ENCODE peak calls at places on chromosomes 4 and X, in ten cellular contexts. K is OCI-LY7, A is colonic mucosa, U is H9, N is fibroblast of the aortic adventitia, E is fibroblast of pulmonary artery, L is transverse colon, J is A549, W is progenitor cell of endocrine pancreas, Q is RWPE1. F is an unnamed sample.

GRCh38 chrX:13197961-13198761 is 121.7 kb downstream of the ATXN3L start:
- DNase-seq in K (no peak), E (no peak), U (peak), A (no peak), Q (no peak), W (no peak), L (no peak), J (no peak), N (no peak), F (no peak)

GRCh38 chr4:104444685-104445084 is 50.0 kb downstream of the CXXC4 start:
- DNase-seq in N (no peak), L (no peak), K (no peak), A (no peak), E (no peak), J (no peak), U (no peak), Q (no peak), W (no peak), F (no peak)

GRCh38 chr4:82721819-82722423 is 76.7 kb downstream of the SCD5 start:
- DNase-seq in L (no peak), W (no peak), J (no peak), N (peak), U (no peak), E (no peak), Q (peak), A (no peak), K (peak), F (peak)

GRCh38 chr4:181528570-181529184 is 714.5 kb upstream of the TENM3 start:
- DNase-seq in U (peak), W (peak), N (peak), E (peak), J (peak), L (peak), A (peak), Q (peak), K (peak), F (peak)

GRCh38 chr4:53510316-53510715 is 81.0 kb downstream of the LNX1 start:
- DNase-seq in J (no peak), Q (no peak), A (no peak), K (no peak), E (peak), N (peak), U (no peak), L (no peak), W (no peak), F (no peak)

GRCh38 chrX:11254417-11255109 is 38.6 kb upstream of the AMELX start:
- DNase-seq in A (no peak), L (no peak), K (no peak), U (no peak), W (no peak), E (no peak), N (no peak), J (no peak), Q (no peak), F (no peak)

GRCh38 chrX:118355225-118355920 is 9.5 kb downstream of the WDR44 start:
- DNase-seq in E (no peak), J (no peak), W (no peak), K (no peak), Q (no peak), U (no peak), N (no peak), L (no peak), A (no peak), F (no peak)

GRCh38 chr4:153763404-153763803 is 3.6 kb upstream of the RNF175 start:
- DNase-seq in W (no peak), Q (peak), A (no peak), U (no peak), N (no peak), L (no peak), E (no peak), K (peak), J (no peak), F (no peak)

GRCh38 chr4:8150152-8151090 is 8.2 kb downstream of the ABLIM2 start:
- DNase-seq in K (no peak), J (peak), E (no peak), L (no peak), A (no peak), U (no peak), N (no peak), W (no peak), Q (no peak), F (no peak)

GRCh38 chr4:97910005-97910404 is 233.3 kb downstream of the STPG2 start:
- DNase-seq in J (peak), E (no peak), Q (peak), K (peak), L (no peak), N (no peak), W (no peak), U (peak), A (no peak), F (no peak)

GRCh38 chr4:107253579-107254068 is 217.5 kb upstream of the DKK2 start:
- DNase-seq in L (no peak), U (no peak), J (no peak), K (no peak), Q (no peak), E (no peak), A (no peak), N (no peak), W (no peak), F (no peak)

GRCh38 chrX:72532371-72532770 is 40.3 kb downstream of the HDAC8 start:
- DNase-seq in J (no peak), L (no peak), Q (no peak), E (no peak), N (no peak), A (no peak), W (no peak), U (no peak), K (no peak), F (no peak)

GRCh38 chr4:7266525-7267292 is 74.4 kb downstream of the SORCS2 start:
- DNase-seq in A (no peak), U (peak), L (no peak), K (no peak), W (no peak), Q (peak), N (peak), J (peak), E (peak), F (no peak)

GRCh38 chrX:15574017-15574416 is 26.7 kb downstream of the ACE2 start:
- DNase-seq in U (no peak), N (no peak), W (no peak), Q (no peak), K (no peak), L (no peak), J (no peak), E (no peak), A (no peak), F (no peak)

GRCh38 chr4:625631-626031 is 258 bp downstream of the PDE6B start:
- DNase-seq in A (no peak), E (no peak), U (no peak), K (no peak), J (no peak), W (no peak), Q (no peak), L (no peak), N (no peak), F (no peak)

GRCh38 chr4:189124791-189125190 is 815.9 kb upstream of the FRG1 start:
- DNase-seq in L (no peak), K (no peak), N (no peak), Q (no peak), A (no peak), U (no peak), W (no peak), E (no peak), J (no peak), F (no peak)

GRCh38 chr4:31220921-31221320 is 500.8 kb downstream of the PCDH7 start:
- DNase-seq in L (no peak), N (no peak), K (no peak), E (no peak), W (no peak), J (no peak), Q (no peak), A (no peak), U (no peak), F (no peak)

GRCh38 chr4:121799888-121800501 is 1.1 kb upstream of the EXOSC9 start:
- DNase-seq in E (no peak), K (no peak), N (no peak), L (no peak), U (no peak), J (no peak), Q (no peak), A (no peak), W (no peak), F (no peak)

GRCh38 chr4:109560687-109561452 is 824 bp downstream of the MCUB start:
- DNase-seq in E (peak), W (no peak), A (peak), N (peak), K (peak), Q (peak), U (peak), J (peak), L (peak), F (no peak)

GRCh38 chr4:93791570-93792195 is 36.9 kb upstream of the ATOH1 start:
- DNase-seq in K (peak), U (peak), N (peak), J (peak), A (peak), W (peak), L (peak), Q (peak), E (peak), F (peak)

GRCh38 chr4:15376594-15376993 is 51.2 kb upstream of the C1QTNF7 start:
- DNase-seq in U (no peak), Q (peak), K (no peak), N (no peak), L (no peak), A (no peak), W (no peak), J (peak), E (no peak), F (no peak)

GRCh38 chr4:1207603-1208265 is 35.4 kb upstream of the SPON2 start:
- DNase-seq in A (peak), Q (no peak), L (peak), N (peak), U (no peak), E (peak), W (no peak), K (no peak), J (no peak), F (peak)

GRCh38 chrX:2650865-2651264 is 40.2 kb upstream of the CD99 start:
- DNase-seq in W (no peak), A (no peak), U (no peak), K (no peak), L (no peak), Q (no peak), N (peak), E (peak), J (no peak), F (no peak)

GRCh38 chrX:41759817-41760216 is 35.8 kb downstream of the GPR82 start:
- DNase-seq in K (peak), L (no peak), U (no peak), J (no peak), N (peak), Q (no peak), E (peak), A (no peak), W (no peak), F (no peak)

GRCh38 chr4:182822554-182822953 is 94.6 kb downstream of the DCTD start:
- DNase-seq in U (no peak), J (no peak), Q (no peak), K (no peak), L (no peak), A (no peak), N (no peak), E (no peak), W (no peak), F (no peak)

GRCh38 chr4:45693746-45694145 is 430.1 kb downstream of the GABRG1 start:
- DNase-seq in K (no peak), E (peak), Q (no peak), N (no peak), L (no peak), A (no peak), U (no peak), J (no peak), W (no peak), F (no peak)

GRCh38 chr4:182179105-182179504 is 64.1 kb upstream of the TENM3 start:
- DNase-seq in A (no peak), Q (peak), K (no peak), W (no peak), N (peak), L (no peak), E (peak), U (no peak), J (no peak), F (peak)

GRCh38 chr4:42656736-42656985 is 244 bp downstream of the ATP8A1 start:
- DNase-seq in Q (no peak), E (no peak), J (no peak), A (no peak), U (no peak), N (no peak), K (no peak), L (no peak), W (no peak), F (no peak)

GRCh38 chr4:37588150-37588549 is 98.0 kb downstream of the RELL1 start:
- DNase-seq in Q (no peak), J (no peak), A (no peak), K (no peak), E (no peak), N (no peak), W (no peak), L (no peak), U (no peak), F (no peak)

GRCh38 chrX:126820700-126821420 is 1.3 kb downstream of the PRR32 start:
- DNase-seq in J (no peak), E (no peak), Q (no peak), U (peak), L (no peak), A (no peak), W (no peak), K (no peak), N (no peak), F (no peak)

GRCh38 chr4:119080721-119081541 is 54.7 kb upstream of the MYOZ2 start:
- DNase-seq in E (no peak), A (peak), W (no peak), J (peak), K (no peak), Q (no peak), U (no peak), N (no peak), L (peak), F (no peak)

GRCh38 chr4:126404549-126404948 is 1089.8 kb downstream of the FAT4 start:
- DNase-seq in Q (peak), N (peak), J (no peak), K (no peak), E (peak), W (no peak), L (no peak), A (no peak), U (no peak), F (no peak)

GRCh38 chrX:150813922-150814321 is 84.5 kb downstream of the CD99L2 start:
- DNase-seq in K (no peak), Q (no peak), U (no peak), A (no peak), N (no peak), L (no peak), W (no peak), E (no peak), J (no peak), F (no peak)

GRCh38 chrX:131572372-131573014 is 28.6 kb downstream of the OR13H1 start:
- DNase-seq in E (no peak), U (no peak), Q (no peak), K (no peak), N (no peak), J (no peak), L (no peak), W (no peak), A (no peak), F (no peak)

GRCh38 chr4:65381648-65382047 is 288.6 kb downstream of the EPHA5 start:
- DNase-seq in K (no peak), A (no peak), J (no peak), U (no peak), E (no peak), L (no peak), N (no peak), W (no peak), Q (no peak), F (no peak)

GRCh38 chrX:23901805-23902204 is 5.9 kb downstream of the APOO start:
- DNase-seq in A (peak), J (peak), U (peak), W (no peak), K (peak), N (peak), E (peak), L (peak), Q (peak), F (no peak)

GRCh38 chr4:33746979-33747378 is 2497.3 kb downstream of the ARAP2 start:
- DNase-seq in A (no peak), Q (no peak), W (no peak), N (peak), E (no peak), K (no peak), J (no peak), U (no peak), L (no peak), F (no peak)

GRCh38 chrX:130100180-130100579 is 10.1 kb downstream of the ELF4 start:
- DNase-seq in L (peak), W (no peak), N (peak), J (no peak), E (peak), K (no peak), A (peak), U (no peak), Q (no peak), F (no peak)

GRCh38 chr4:55736605-55737183 is 82.9 kb upstream of the EXOC1L start:
- DNase-seq in U (no peak), N (peak), E (peak), K (peak), A (no peak), L (no peak), J (no peak), Q (peak), W (no peak), F (no peak)
- TF ChIP-seq CTCF in U (peak), N (peak), E (peak), K (peak), A (no peak), L (peak), J (peak), Q (peak), W (peak), F (peak)

DNA sequence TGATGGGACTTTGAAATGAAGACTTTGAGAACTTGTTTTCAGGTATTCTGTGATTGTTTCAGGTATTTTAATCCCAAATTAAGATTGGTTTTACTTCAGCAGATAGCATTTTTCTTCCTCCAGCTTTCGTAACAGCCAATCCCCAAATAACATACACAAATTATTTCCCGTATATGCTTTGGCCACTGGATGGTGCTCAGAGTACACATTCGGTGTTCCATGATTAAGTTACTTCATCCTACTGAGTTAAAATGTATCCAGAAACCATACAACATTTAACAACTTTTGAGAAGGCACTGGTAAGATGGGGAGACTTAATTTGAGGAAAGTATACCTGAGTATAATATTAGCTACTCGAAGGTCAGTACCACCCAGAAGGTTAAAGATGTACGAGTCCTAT is 233.4 kb upstream of the FAM47A start:
- DNase-seq in L (no peak), E (peak), J (no peak), K (no peak), A (no peak), N (peak), U (no peak), Q (no peak), W (no peak), F (no peak)
- TF ChIP-seq CTCF in L (no peak), E (peak), J (no peak), K (peak), A (no peak), N (peak), U (peak), Q (no peak), W (peak), F (no peak)

GRCh38 chrX:116204947-116205346 is 34.4 kb downstream of the AGTR2 start:
- DNase-seq in U (no peak), J (peak), K (peak), Q (peak), A (no peak), N (peak), W (no peak), L (no peak), E (peak), F (no peak)
- TF ChIP-seq CTCF in U (peak), J (peak), K (peak), Q (peak), A (peak), N (peak), W (peak), L (peak), E (peak), F (peak)

GRCh38 chr4:29081230-29081955 is 1638.8 kb upstream of the PCDH7 start:
- DNase-seq in L (no peak), Q (no peak), E (peak), U (no peak), W (no peak), N (peak), J (no peak), K (no peak), A (no peak), F (no peak)
- TF ChIP-seq CTCF in L (no peak), Q (peak), E (peak), U (peak), W (no peak), N (no peak), J (no peak), K (peak), A (no peak), F (no peak)

DNA sequence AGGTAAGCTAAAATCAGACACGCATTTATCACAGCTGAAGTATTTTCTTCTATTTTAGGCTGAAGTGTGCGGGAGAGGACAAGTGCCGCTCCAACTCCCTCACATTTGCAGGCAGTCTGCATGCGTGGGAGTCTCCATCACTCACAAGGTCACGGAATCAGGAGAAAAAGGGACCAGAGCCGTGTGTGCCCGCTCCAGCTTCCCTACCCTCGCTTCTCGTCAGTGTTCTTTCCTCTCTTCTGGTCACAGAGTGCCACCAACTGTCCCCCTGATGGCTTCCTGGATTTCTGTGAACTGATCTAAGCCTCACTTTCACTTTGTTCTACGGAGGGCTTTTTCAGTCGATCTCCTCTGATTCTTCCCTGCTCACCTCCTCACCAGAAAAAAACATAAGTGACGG is 407.3 kb upstream of the AADAT start:
- DNase-seq in E (no peak), N (no peak), Q (no peak), K (no peak), A (no peak), U (peak), W (no peak), J (no peak), L (no peak), F (no peak)
- TF ChIP-seq CTCF in E (no peak), N (no peak), Q (no peak), K (no peak), A (no peak), U (no peak), W (no peak), J (no peak), L (no peak), F (no peak)

GRCh38 chr4:83757121-83757621 is 221.3 kb downstream of the GPAT3 start:
- DNase-seq in L (no peak), E (no peak), J (no peak), N (peak), K (no peak), A (no peak), W (no peak), U (no peak), Q (peak), F (no peak)
- TF ChIP-seq CTCF in L (no peak), E (no peak), J (no peak), N (no peak), K (no peak), A (no peak), W (no peak), U (no peak), Q (no peak), F (no peak)

F was measured in glutamatergic neuron.